ENCODE peak calls at places on chromosomes 11 and 22, in nine cellular contexts. One of them, this sample, is unnamed.

GRCh38 chr11:105718641-105719040 is 108.8 kb downstream of the GRIA4 start:
- DNase-seq in left ventricle myocardium inferior: no peak
- DNase-seq in sciatic nerve: no peak
- DNase-seq in non-pigmented ciliary epithelial cell: peak; percentile 34
- DNase-seq in fibroblast of lung: peak; percentile 47
- DNase-seq in putamen: no peak
- DNase-seq in activated CD4-positive, CD25-positive, alpha-beta regulatory T cell treated with anti-CD3 and anti-CD28 coated beads, Interleukin-2, amount 50 U/mL, for 72 hours: no peak
- DNase-seq in iPS-NIHi11: peak; percentile 22
- DNase-seq in NCI-H2081: no peak
- DNase-seq in this sample: no peak

GRCh38 chr11:23704183-23704582 is 792.7 kb upstream of the LUZP2 start:
- DNase-seq in left ventricle myocardium inferior: no peak
- DNase-seq in sciatic nerve: no peak
- DNase-seq in non-pigmented ciliary epithelial cell: no peak
- DNase-seq in fibroblast of lung: no peak
- DNase-seq in putamen: no peak
- DNase-seq in activated CD4-positive, CD25-positive, alpha-beta regulatory T cell treated with anti-CD3 and anti-CD28 coated beads, Interleukin-2, amount 50 U/mL, for 72 hours: no peak
- DNase-seq in iPS-NIHi11: no peak
- DNase-seq in NCI-H2081: no peak
- DNase-seq in this sample: no peak

GRCh38 chr11:64870176-64870892 is 8.1 kb downstream of the EHD1 start:
- DNase-seq in left ventricle myocardium inferior: no peak
- DNase-seq in sciatic nerve: no peak
- DNase-seq in non-pigmented ciliary epithelial cell: no peak
- DNase-seq in fibroblast of lung: peak; percentile 81
- DNase-seq in putamen: no peak
- DNase-seq in activated CD4-positive, CD25-positive, alpha-beta regulatory T cell treated with anti-CD3 and anti-CD28 coated beads, Interleukin-2, amount 50 U/mL, for 72 hours: no peak
- DNase-seq in iPS-NIHi11: peak; percentile 27
- DNase-seq in NCI-H2081: no peak
- DNase-seq in this sample: no peak

GRCh38 chr11:120494595-120494994 is 17.0 kb upstream of the GRIK4 start:
- DNase-seq in left ventricle myocardium inferior: no peak
- DNase-seq in sciatic nerve: no peak
- DNase-seq in non-pigmented ciliary epithelial cell: no peak
- DNase-seq in fibroblast of lung: no peak
- DNase-seq in putamen: no peak
- DNase-seq in activated CD4-positive, CD25-positive, alpha-beta regulatory T cell treated with anti-CD3 and anti-CD28 coated beads, Interleukin-2, amount 50 U/mL, for 72 hours: no peak
- DNase-seq in iPS-NIHi11: no peak
- DNase-seq in NCI-H2081: no peak
- DNase-seq in this sample: no peak

GRCh38 chr22:25478573-25478972 is 85.9 kb upstream of the GRK3 start:
- DNase-seq in left ventricle myocardium inferior: no peak
- DNase-seq in sciatic nerve: no peak
- DNase-seq in non-pigmented ciliary epithelial cell: no peak
- DNase-seq in fibroblast of lung: no peak
- DNase-seq in putamen: no peak
- DNase-seq in activated CD4-positive, CD25-positive, alpha-beta regulatory T cell treated with anti-CD3 and anti-CD28 coated beads, Interleukin-2, amount 50 U/mL, for 72 hours: no peak
- DNase-seq in iPS-NIHi11: no peak
- DNase-seq in NCI-H2081: no peak
- DNase-seq in this sample: no peak

GRCh38 chr11:88886796-88887195 is 179.0 kb downstream of the GRM5 start:
- DNase-seq in left ventricle myocardium inferior: no peak
- DNase-seq in sciatic nerve: no peak
- DNase-seq in non-pigmented ciliary epithelial cell: no peak
- DNase-seq in fibroblast of lung: no peak
- DNase-seq in putamen: no peak
- DNase-seq in activated CD4-positive, CD25-positive, alpha-beta regulatory T cell treated with anti-CD3 and anti-CD28 coated beads, Interleukin-2, amount 50 U/mL, for 72 hours: no peak
- DNase-seq in iPS-NIHi11: peak; percentile 18
- DNase-seq in NCI-H2081: peak; percentile 19
- DNase-seq in this sample: peak; percentile 7

GRCh38 chr11:34161361-34161760 is 55.9 kb downstream of the NAT10 start:
- DNase-seq in left ventricle myocardium inferior: no peak
- DNase-seq in sciatic nerve: no peak
- DNase-seq in non-pigmented ciliary epithelial cell: no peak
- DNase-seq in fibroblast of lung: no peak
- DNase-seq in putamen: no peak
- DNase-seq in activated CD4-positive, CD25-positive, alpha-beta regulatory T cell treated with anti-CD3 and anti-CD28 coated beads, Interleukin-2, amount 50 U/mL, for 72 hours: no peak
- DNase-seq in iPS-NIHi11: no peak
- DNase-seq in NCI-H2081: no peak
- DNase-seq in this sample: no peak

GRCh38 chr11:121032546-121032945 is 8.6 kb downstream of the TBCEL start:
- DNase-seq in left ventricle myocardium inferior: no peak
- DNase-seq in sciatic nerve: no peak
- DNase-seq in non-pigmented ciliary epithelial cell: no peak
- DNase-seq in fibroblast of lung: no peak
- DNase-seq in putamen: no peak
- DNase-seq in activated CD4-positive, CD25-positive, alpha-beta regulatory T cell treated with anti-CD3 and anti-CD28 coated beads, Interleukin-2, amount 50 U/mL, for 72 hours: no peak
- DNase-seq in iPS-NIHi11: no peak
- DNase-seq in NCI-H2081: no peak
- DNase-seq in this sample: no peak

GRCh38 chr11:134126197-134126822 is 57.4 kb downstream of the JAM3 start:
- DNase-seq in left ventricle myocardium inferior: no peak
- DNase-seq in sciatic nerve: no peak
- DNase-seq in non-pigmented ciliary epithelial cell: peak; percentile 79
- DNase-seq in fibroblast of lung: peak; percentile 92
- DNase-seq in putamen: peak; percentile 89
- DNase-seq in activated CD4-positive, CD25-positive, alpha-beta regulatory T cell treated with anti-CD3 and anti-CD28 coated beads, Interleukin-2, amount 50 U/mL, for 72 hours: no peak
- DNase-seq in iPS-NIHi11: peak; percentile 38
- DNase-seq in NCI-H2081: no peak
- DNase-seq in this sample: no peak

GRCh38 chr11:109892321-109892794 is 200.8 kb upstream of the ZC3H12C start:
- DNase-seq in left ventricle myocardium inferior: no peak
- DNase-seq in sciatic nerve: no peak
- DNase-seq in non-pigmented ciliary epithelial cell: no peak
- DNase-seq in fibroblast of lung: peak; percentile 11
- DNase-seq in putamen: no peak
- DNase-seq in activated CD4-positive, CD25-positive, alpha-beta regulatory T cell treated with anti-CD3 and anti-CD28 coated beads, Interleukin-2, amount 50 U/mL, for 72 hours: no peak
- DNase-seq in iPS-NIHi11: no peak
- DNase-seq in NCI-H2081: no peak
- DNase-seq in this sample: no peak

GRCh38 chr22:30864441-30865420 is 103.8 kb downstream of the MORC2 start:
- DNase-seq in left ventricle myocardium inferior: no peak
- DNase-seq in sciatic nerve: peak; percentile 37
- DNase-seq in non-pigmented ciliary epithelial cell: no peak
- DNase-seq in fibroblast of lung: no peak
- DNase-seq in putamen: no peak
- DNase-seq in activated CD4-positive, CD25-positive, alpha-beta regulatory T cell treated with anti-CD3 and anti-CD28 coated beads, Interleukin-2, amount 50 U/mL, for 72 hours: peak; percentile 21
- DNase-seq in iPS-NIHi11: peak; percentile 20
- DNase-seq in NCI-H2081: no peak
- DNase-seq in this sample: no peak

GRCh38 chr22:27859336-27859735 is 57.8 kb upstream of the MN1 start:
- DNase-seq in left ventricle myocardium inferior: no peak
- DNase-seq in sciatic nerve: no peak
- DNase-seq in non-pigmented ciliary epithelial cell: no peak
- DNase-seq in fibroblast of lung: no peak
- DNase-seq in putamen: no peak
- DNase-seq in activated CD4-positive, CD25-positive, alpha-beta regulatory T cell treated with anti-CD3 and anti-CD28 coated beads, Interleukin-2, amount 50 U/mL, for 72 hours: no peak
- DNase-seq in iPS-NIHi11: no peak
- DNase-seq in NCI-H2081: no peak
- DNase-seq in this sample: no peak

This sample was measured in NCI-H1694 treated with DMSO at 0.1 percent for 48 hours.